ENCODE peak calls at places on chromosomes 4 and X, in nine cellular contexts. One of them, this sample, is unnamed.

GRCh38 chrX:152822383-152823086 is 8.0 kb downstream of the CETN2 start:
- DNase-seq in GM06990: no peak
- DNase-seq in fibroblast of lung: no peak
- DNase-seq in HCT116: no peak
- DNase-seq in A172: no peak
- DNase-seq in AG20443: peak
- DNase-seq in HEK293T: no peak
- DNase-seq in HT1080: peak
- DNase-seq in Daoy: no peak
- DNase-seq in this sample: no peak

GRCh38 chr4:17310269-17310652 is 201.6 kb downstream of the QDPR start:
- DNase-seq in GM06990: no peak
- DNase-seq in fibroblast of lung: no peak
- DNase-seq in HCT116: no peak
- DNase-seq in A172: no peak
- DNase-seq in AG20443: no peak
- DNase-seq in HEK293T: no peak
- DNase-seq in HT1080: peak
- DNase-seq in Daoy: no peak
- DNase-seq in this sample: no peak

GRCh38 chrX:33273521-33273920 is 62.2 kb upstream of the DMD start:
- DNase-seq in GM06990: no peak
- DNase-seq in fibroblast of lung: peak
- DNase-seq in HCT116: no peak
- DNase-seq in A172: no peak
- DNase-seq in AG20443: no peak
- DNase-seq in HEK293T: no peak
- DNase-seq in HT1080: no peak
- DNase-seq in Daoy: no peak
- DNase-seq in this sample: no peak

GRCh38 chrX:147958316-147958715 is 22.8 kb upstream of the FMR1NB start:
- DNase-seq in GM06990: no peak
- DNase-seq in fibroblast of lung: peak
- DNase-seq in HCT116: no peak
- DNase-seq in A172: peak
- DNase-seq in AG20443: peak
- DNase-seq in HEK293T: no peak
- DNase-seq in HT1080: peak
- DNase-seq in Daoy: peak
- DNase-seq in this sample: no peak

GRCh38 chr4:165537028-165537648 is 158.3 kb downstream of the CPE start:
- DNase-seq in GM06990: no peak
- DNase-seq in fibroblast of lung: peak
- DNase-seq in HCT116: peak
- DNase-seq in A172: peak
- DNase-seq in AG20443: peak
- DNase-seq in HEK293T: peak
- DNase-seq in HT1080: peak
- DNase-seq in Daoy: peak
- DNase-seq in this sample: peak

GRCh38 chr4:108555701-108556100 is 64.7 kb upstream of the RPL34 start:
- DNase-seq in GM06990: no peak
- DNase-seq in fibroblast of lung: no peak
- DNase-seq in HCT116: no peak
- DNase-seq in A172: peak
- DNase-seq in AG20443: no peak
- DNase-seq in HEK293T: no peak
- DNase-seq in HT1080: peak
- DNase-seq in Daoy: peak
- DNase-seq in this sample: no peak

GRCh38 chr4:187604984-187605383 is 390.6 kb upstream of the ZFP42 start:
- DNase-seq in GM06990: no peak
- DNase-seq in fibroblast of lung: no peak
- DNase-seq in HCT116: no peak
- DNase-seq in A172: no peak
- DNase-seq in AG20443: no peak
- DNase-seq in HEK293T: no peak
- DNase-seq in HT1080: no peak
- DNase-seq in Daoy: no peak
- DNase-seq in this sample: no peak

GRCh38 chrX:123475068-123475724 is 257.7 kb downstream of the THOC2 start:
- DNase-seq in GM06990: no peak
- DNase-seq in fibroblast of lung: no peak
- DNase-seq in HCT116: no peak
- DNase-seq in A172: no peak
- DNase-seq in AG20443: peak
- DNase-seq in HEK293T: no peak
- DNase-seq in HT1080: peak
- DNase-seq in Daoy: no peak
- DNase-seq in this sample: no peak

GRCh38 chr4:162352580-162353107 is 188.8 kb upstream of the FSTL5 start:
- DNase-seq in GM06990: no peak
- DNase-seq in fibroblast of lung: no peak
- DNase-seq in HCT116: no peak
- DNase-seq in A172: no peak
- DNase-seq in AG20443: no peak
- DNase-seq in HEK293T: no peak
- DNase-seq in HT1080: no peak
- DNase-seq in Daoy: no peak
- DNase-seq in this sample: no peak

GRCh38 chr4:2886622-2887021 is 43.0 kb downstream of the ADD1 start:
- DNase-seq in GM06990: no peak
- DNase-seq in fibroblast of lung: no peak
- DNase-seq in HCT116: no peak
- DNase-seq in A172: no peak
- DNase-seq in AG20443: no peak
- DNase-seq in HEK293T: no peak
- DNase-seq in HT1080: no peak
- DNase-seq in Daoy: no peak
- DNase-seq in this sample: no peak

GRCh38 chrX:2691543-2692220 is 587 bp downstream of the CD99 start:
- DNase-seq in GM06990: no peak
- DNase-seq in fibroblast of lung: peak
- DNase-seq in HCT116: no peak
- DNase-seq in A172: peak
- DNase-seq in AG20443: peak
- DNase-seq in HEK293T: no peak
- DNase-seq in HT1080: peak
- DNase-seq in Daoy: peak
- DNase-seq in this sample: no peak

GRCh38 chr4:84582988-84583870 is at the start of gene CDS1:
- DNase-seq in GM06990: peak
- DNase-seq in fibroblast of lung: no peak
- DNase-seq in HCT116: no peak
- DNase-seq in A172: no peak
- DNase-seq in AG20443: peak
- DNase-seq in HEK293T: peak
- DNase-seq in HT1080: no peak
- DNase-seq in Daoy: no peak
- DNase-seq in this sample: peak